ENCODE peak calls at places on chromosome 17, in five cellular contexts. Q, G, J, I and U are unnamed samples.

GRCh38 chr17:31629696-31630470 is 229.2 kb downstream of the COPRS start:
- DNase-seq in Q (no peak), G (no peak), J (no peak), I (no peak), U (no peak)

GRCh38 chr17:6912110-6913051 is 80.9 kb upstream of the TEKT1 start:
- DNase-seq in Q (no peak), G (no peak), J (no peak), I (no peak), U (no peak)

GRCh38 chr17:5499790-5500189 is 13.4 kb downstream of the MIS12 start:
- DNase-seq in Q (no peak), G (no peak), J (no peak), I (no peak), U (no peak)

GRCh38 chr17:63435681-63436522 is 10.2 kb downstream of the CYB561 start:
- DNase-seq in Q (no peak), G (no peak), J (no peak), I (no peak), U (no peak)

GRCh38 chr17:32831627-32832243 is 45.2 kb downstream of the MYO1D start:
- DNase-seq in Q (no peak), G (no peak), J (no peak), I (no peak), U (no peak)

GRCh38 chr17:45257115-45257514 is 4.8 kb downstream of the SPATA32 start:
- DNase-seq in Q (no peak), G (no peak), J (no peak), I (no peak), U (no peak)

GRCh38 chr17:77240976-77241375 is 100.2 kb downstream of the SEC14L1 start:
- DNase-seq in Q (no peak), G (no peak), J (no peak), I (no peak), U (no peak)

GRCh38 chr17:78502611-78503148 is 74.5 kb downstream of the DNAH17 start:
- DNase-seq in Q (no peak), G (no peak), J (no peak), I (no peak), U (no peak)

GRCh38 chr17:65099941-65100315 is 37.2 kb upstream of the RGS9 start:
- DNase-seq in Q (peak), G (no peak), J (no peak), I (no peak), U (no peak)

GRCh38 chr17:50331085-50331791 is 14.7 kb upstream of the XYLT2 start:
- DNase-seq in Q (no peak), G (no peak), J (no peak), I (no peak), U (no peak)

GRCh38 chr17:22267019-22267418 is 574.7 kb downstream of the KCNJ18 start:
- DNase-seq in Q (no peak), G (no peak), J (no peak), I (no peak), U (no peak)

GRCh38 chr17:51152766-51153209 is 571 bp upstream of the NME1 start:
- DNase-seq in Q (no peak), G (no peak), J (no peak), I (no peak), U (no peak)

GRCh38 chr17:82940226-82941020 is 100.6 kb upstream of the ZNF750 start:
- DNase-seq in Q (no peak), G (no peak), J (no peak), I (no peak), U (no peak)

GRCh38 chr17:51120357-51120738 is 320 bp downstream of the SPAG9 start:
- DNase-seq in Q (no peak), G (no peak), J (peak), I (no peak), U (no peak)

GRCh38 chr17:2181206-2181983 is 122.2 kb downstream of the SMG6 start:
- DNase-seq in Q (no peak), G (peak), J (no peak), I (no peak), U (no peak)

GRCh38 chr17:68580236-68580903 is 20.8 kb downstream of the FAM20A start:
- DNase-seq in Q (no peak), G (no peak), J (no peak), I (peak), U (no peak)

GRCh38 chr17:78458739-78459335 is 80.4 kb downstream of the PGS1 start:
- DNase-seq in Q (no peak), G (peak), J (peak), I (no peak), U (no peak)

GRCh38 chr17:32929288-32929574 is 1.3 kb downstream of the TMEM98 start:
- DNase-seq in Q (no peak), G (no peak), J (no peak), I (no peak), U (no peak)

GRCh38 chr17:40295471-40296457 is 8.1 kb downstream of the CDC6 start:
- DNase-seq in Q (no peak), G (no peak), J (no peak), I (no peak), U (no peak)

GRCh38 chr17:34254651-34255380 is at the start of gene CCL2:
- DNase-seq in Q (no peak), G (no peak), J (no peak), I (peak), U (no peak)

GRCh38 chr17:6517017-6517416 is 39.3 kb downstream of the PITPNM3 start:
- DNase-seq in Q (no peak), G (no peak), J (no peak), I (no peak), U (no peak)